ENCODE peak calls at places on chromosomes 12 and 14, in four cellular contexts. S, W, K and N are unnamed samples.
A peak's percentile ranks its signal among the peaks of the same experiment; 100 is the strongest.

GRCh38 chr12:118136559-118137003 is 657 bp downstream of the PEBP1 start:
- DNase-seq in S (peak; percentile 52), W (no peak), K (peak; percentile 63), N (peak; percentile 25)

GRCh38 chr14:96090441-96091148 is 51.4 kb downstream of the C14orf132 start:
- DNase-seq in S (no peak), W (no peak), K (peak; percentile 83), N (no peak)

GRCh38 chr12:47721431-47721973 is 3.8 kb downstream of the ENDOU start:
- DNase-seq in S (no peak), W (no peak), K (no peak), N (no peak)

GRCh38 chr14:51643137-51643536 is 8.6 kb upstream of the FRMD6 start:
- DNase-seq in S (no peak), W (no peak), K (no peak), N (no peak)

GRCh38 chr12:90621927-90622326 is 333.0 kb downstream of the CCER1 start:
- DNase-seq in S (no peak), W (no peak), K (no peak), N (no peak)

GRCh38 chr14:92460916-92461579 is 52.5 kb upstream of the RIN3 start:
- DNase-seq in S (no peak), W (peak; percentile 61), K (no peak), N (no peak)

GRCh38 chr14:89617471-89618291 is 200.6 kb upstream of the FOXN3 start:
- DNase-seq in S (peak; percentile 12), W (no peak), K (peak; percentile 66), N (no peak)

GRCh38 chr12:12975322-12976077 is 23.5 kb upstream of the GPRC5D start:
- DNase-seq in S (peak; percentile 41), W (no peak), K (peak; percentile 12), N (peak; percentile 64)

GRCh38 chr12:2183556-2184541 is 131.1 kb downstream of the CACNA1C start:
- DNase-seq in S (peak; percentile 11), W (no peak), K (peak; percentile 82), N (no peak)

GRCh38 chr12:15732341-15733061 is 56.7 kb downstream of the EPS8 start:
- DNase-seq in S (peak; percentile 58), W (peak; percentile 57), K (no peak), N (no peak)

DNA sequence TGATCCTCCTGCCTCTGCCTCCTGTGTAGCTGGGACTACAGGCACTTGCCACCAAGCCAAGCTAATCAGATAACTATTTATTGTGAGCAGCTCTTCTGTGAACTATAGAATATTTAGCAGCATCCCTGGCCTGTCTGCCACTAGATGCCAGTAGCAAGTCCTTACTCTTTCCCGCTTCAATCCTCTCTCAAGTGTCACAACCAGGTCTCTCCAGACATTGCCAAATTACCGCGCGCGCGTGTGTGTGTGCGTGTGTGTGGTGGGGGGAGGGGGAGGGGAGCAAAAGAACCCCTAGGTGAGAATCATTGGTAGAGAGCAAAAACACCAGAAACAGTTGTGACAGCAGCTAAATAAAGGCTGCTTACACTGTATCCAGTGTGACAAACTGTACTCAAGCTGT is 49.9 kb downstream of the PPP2R5E start:
- DNase-seq in S (no peak), W (no peak), K (peak; percentile 55), N (peak; percentile 72)
- TF ChIP-seq PBX3 in S (no peak), W (no peak), K (no peak), N (no peak)

GRCh38 chr12:119673634-119674033 is 5.7 kb downstream of the PRKAB1 start:
- DNase-seq in S (no peak), W (no peak), K (no peak), N (no peak)
- TF ChIP-seq PBX3 in S (no peak), W (no peak), K (no peak), N (no peak)

DNA sequence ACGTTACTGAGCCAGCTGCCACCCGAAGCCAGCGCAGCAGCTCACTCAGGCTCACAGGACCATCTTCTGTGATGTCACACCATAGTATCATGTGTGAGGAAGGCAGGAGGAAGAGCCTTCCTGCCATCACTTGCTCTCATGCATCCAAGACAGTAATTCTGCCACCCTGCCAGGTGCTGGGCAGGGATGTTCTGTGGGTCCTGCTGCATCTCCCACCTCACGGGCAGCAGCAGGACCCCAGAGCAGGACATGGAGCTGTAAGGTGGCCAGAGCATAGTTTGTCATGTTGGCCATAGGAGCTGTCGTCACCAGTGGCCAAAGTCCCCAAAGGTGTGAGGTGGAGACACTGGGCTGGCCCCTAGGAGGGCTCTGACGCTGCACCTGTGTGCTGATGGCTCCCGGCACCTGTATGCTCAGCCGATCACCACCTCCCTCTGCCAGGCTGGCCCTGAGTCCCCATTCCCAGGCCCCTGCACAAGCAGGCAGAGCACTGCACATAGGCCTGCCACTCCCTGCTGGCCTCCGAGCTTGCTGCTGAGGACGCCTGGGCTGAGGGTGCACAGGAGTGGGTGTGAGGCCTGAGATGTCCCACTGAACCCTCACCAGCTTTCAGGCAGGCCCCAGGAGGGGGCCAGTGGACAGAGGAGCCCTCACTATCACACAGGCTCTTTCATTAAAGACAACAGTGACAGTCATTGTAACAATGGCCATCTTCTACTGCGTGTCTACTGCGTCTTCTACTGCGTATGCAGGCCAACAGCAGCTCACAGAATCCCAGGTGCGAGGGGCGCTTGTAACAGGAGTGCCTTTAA is 71.7 kb downstream of the PRIMA1 start:
- DNase-seq in S (no peak), W (no peak), K (peak; percentile 31), N (no peak)
- TF ChIP-seq PBX3 in S (no peak), W (no peak), K (no peak), N (no peak)

DNA sequence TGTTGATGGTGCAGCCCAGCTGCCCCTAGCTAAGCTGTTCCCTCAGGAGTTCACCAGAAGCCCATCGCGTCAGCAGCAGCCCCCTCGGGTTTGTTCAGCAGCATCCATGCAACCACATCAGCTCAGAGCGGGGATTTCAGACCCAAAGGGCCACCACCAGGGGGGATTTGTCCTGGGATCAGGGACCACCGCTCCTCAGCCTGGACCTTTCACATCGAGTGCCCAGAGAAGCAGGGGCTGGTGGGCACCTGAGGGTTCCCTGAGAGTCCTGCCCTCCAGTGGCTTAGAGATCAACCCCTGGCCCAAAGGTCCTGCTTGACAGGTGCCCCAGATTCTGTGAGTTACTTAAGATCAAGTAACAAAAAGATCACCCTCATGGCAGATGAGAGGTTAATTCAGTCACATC is 65.9 kb upstream of the C14orf180 start:
- DNase-seq in S (no peak), W (no peak), K (no peak), N (no peak)
- TF ChIP-seq PBX3 in S (no peak), W (no peak), K (no peak), N (no peak)

GRCh38 chr12:10612954-10613333 is 465 bp downstream of the MAGOHB start:
- DNase-seq in S (no peak), W (no peak), K (no peak), N (no peak)
- TF ChIP-seq PBX3 in S (no peak), W (no peak), K (no peak), N (no peak)

DNA sequence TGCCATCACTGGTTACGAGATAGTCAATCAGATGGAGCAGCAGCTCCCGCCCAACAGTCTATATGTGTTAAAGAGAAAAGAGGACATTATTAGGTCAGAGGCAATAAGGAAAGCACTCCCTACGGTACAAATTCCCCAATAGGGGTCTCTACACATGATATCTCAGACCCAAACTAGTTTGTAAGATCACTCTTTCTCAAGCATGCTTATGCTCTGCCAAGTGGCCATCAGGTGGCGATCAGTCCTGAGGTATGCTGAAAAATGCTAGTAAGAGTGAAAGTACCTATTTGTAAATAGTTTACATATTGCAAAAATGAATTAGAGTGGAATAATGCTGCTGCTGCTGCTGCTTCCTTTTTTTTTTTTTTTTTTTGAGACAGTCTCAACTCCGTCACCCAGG is 61.1 kb downstream of the CPM start:
- DNase-seq in S (peak; percentile 23), W (no peak), K (no peak), N (peak; percentile 47)
- TF ChIP-seq PBX3 in S (no peak), W (no peak), K (no peak), N (no peak)

DNA sequence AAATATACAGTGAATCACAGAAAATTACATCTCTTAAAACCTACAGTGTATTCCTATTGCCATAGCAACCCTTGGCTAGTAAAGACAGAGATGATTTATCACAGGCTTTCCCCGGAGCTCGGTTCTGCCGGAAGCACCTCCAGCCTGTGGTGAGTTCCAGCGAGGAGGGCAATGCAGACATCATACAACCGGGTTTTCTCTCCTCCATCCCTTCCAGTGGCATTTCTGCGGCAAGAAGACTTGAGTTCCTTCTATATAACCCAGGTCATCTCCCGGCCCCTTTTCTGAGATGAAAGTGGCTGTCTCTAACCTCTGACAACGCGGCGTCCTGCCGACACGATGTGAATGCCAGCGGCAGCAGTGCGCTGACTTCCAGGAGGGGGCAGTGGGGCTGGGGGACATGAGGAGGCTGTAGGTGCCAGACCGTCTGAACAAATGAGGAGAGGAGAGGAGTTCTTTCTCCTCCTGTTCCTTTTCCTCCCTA is 68.5 kb upstream of the MAX start:
- DNase-seq in S (no peak), W (peak; percentile 40), K (peak; percentile 65), N (peak; percentile 57)
- TF ChIP-seq PBX3 in S (no peak), W (peak; percentile 78), K (peak; percentile 92), N (no peak)